ENCODE peak calls at places on chromosomes 7 and 10, in eight cellular contexts. R is SK-N-MC, Q is stomach, L is SK-N-SH, C is transverse colon, H is GM23338, Z is upper lobe of left lung, Y is GM12891. U is an unnamed sample.

GRCh38 chr7:55211721-55212120 is 153.4 kb upstream of the LANCL2 start:
- DNase-seq in R (no peak), H (peak), Z (no peak), Q (no peak), L (no peak), Y (no peak), C (no peak), U (no peak)

GRCh38 chr10:69303632-69304035 is 25.3 kb downstream of the HK1 start:
- DNase-seq in R (no peak), Z (no peak), L (no peak), Q (no peak), H (no peak), Y (no peak), C (no peak), U (no peak)

GRCh38 chr10:71908998-71909397 is 55.2 kb upstream of the CHST3 start:
- DNase-seq in Z (no peak), Q (no peak), C (no peak), R (no peak), Y (no peak), L (no peak), H (no peak), U (no peak)

GRCh38 chr10:86178401-86179142 is 188.0 kb downstream of the GRID1 start:
- DNase-seq in H (peak), Z (peak), C (no peak), Q (no peak), Y (peak), L (peak), R (no peak), U (peak)

GRCh38 chr7:113444281-113444680 is 325.9 kb upstream of the SMIM30 start:
- DNase-seq in Z (no peak), L (no peak), Q (no peak), Y (no peak), H (no peak), C (no peak), R (no peak), U (no peak)

GRCh38 chr10:129586897-129587443 is 119.9 kb downstream of the MGMT start:
- DNase-seq in R (no peak), H (peak), Q (no peak), Z (no peak), C (no peak), L (no peak), Y (no peak), U (no peak)

GRCh38 chr7:70835658-70836057 is 296.3 kb upstream of the GALNT17 start:
- DNase-seq in Q (no peak), L (no peak), C (no peak), Z (no peak), Y (no peak), R (no peak), H (no peak), U (no peak)

GRCh38 chr10:72162978-72163377 is 52.8 kb upstream of the ANAPC16 start:
- DNase-seq in H (no peak), Q (no peak), C (no peak), R (no peak), L (no peak), Z (no peak), Y (no peak), U (no peak)

GRCh38 chr7:89238156-89238555 is 442.6 kb upstream of the TEX47 start:
- DNase-seq in Y (no peak), L (no peak), C (no peak), R (no peak), H (no peak), Q (no peak), Z (no peak), U (no peak)

GRCh38 chr7:12670759-12671545 is 16.5 kb upstream of the ARL4A start:
- DNase-seq in L (no peak), Z (no peak), Q (no peak), C (no peak), H (no peak), R (no peak), Y (no peak), U (no peak)

GRCh38 chr7:18575989-18576572 is 80.5 kb downstream of the HDAC9 start:
- DNase-seq in R (no peak), Q (no peak), H (no peak), L (no peak), Z (no peak), C (no peak), Y (no peak), U (no peak)

GRCh38 chr7:38398725-38399321 is 125.4 kb upstream of the TARP start:
- DNase-seq in Q (peak), C (peak), L (peak), Y (peak), H (peak), R (no peak), Z (no peak), U (peak)

GRCh38 chr10:64067009-64067606 is 545.9 kb downstream of the REEP3 start:
- DNase-seq in H (no peak), Z (no peak), C (no peak), Y (no peak), Q (no peak), L (no peak), R (no peak), U (no peak)

GRCh38 chr7:27149817-27150567 is 2.4 kb downstream of the HOXA3 start:
- DNase-seq in L (no peak), Q (no peak), R (no peak), Z (no peak), Y (no peak), C (peak), H (no peak), U (peak)

GRCh38 chr7:66522518-66522917 is 106.2 kb upstream of the KCTD7 start:
- DNase-seq in Z (peak), Q (no peak), H (peak), C (no peak), L (peak), Y (no peak), R (no peak), U (peak)

GRCh38 chr10:24617771-24618396 is 105.8 kb downstream of the ARHGAP21 start:
- DNase-seq in H (peak), R (peak), Z (no peak), Q (peak), Y (no peak), C (peak), L (peak), U (no peak)

GRCh38 chr10:57367412-57367811 is 900.3 kb downstream of the IPMK start:
- DNase-seq in Y (no peak), L (no peak), H (no peak), C (no peak), Q (no peak), Z (no peak), R (no peak), U (no peak)

GRCh38 chr7:134406431-134406830 is 52.5 kb downstream of the AKR1B1 start:
- DNase-seq in C (no peak), H (peak), Z (no peak), L (no peak), Y (no peak), R (no peak), Q (no peak), U (no peak)

GRCh38 chr7:158876984-158877383 is 20.6 kb downstream of the DYNC2I1 start:
- DNase-seq in Y (no peak), H (no peak), Q (no peak), Z (peak), R (no peak), L (no peak), C (no peak), U (no peak)

GRCh38 chr7:124084024-124084423 is 51.2 kb upstream of the TMEM229A start:
- DNase-seq in L (peak), Y (no peak), Q (no peak), R (peak), H (no peak), Z (no peak), C (no peak), U (no peak)
- TF ChIP-seq POLR2AphosphoS5 in L (peak), Y (no peak), Q (no peak), R (peak), H (no peak), Z (no peak), C (no peak), U (no peak)

GRCh38 chr10:1159131-1160061 is 103.2 kb downstream of the WDR37 start:
- DNase-seq in H (no peak), Z (peak), C (no peak), L (peak), R (no peak), Y (no peak), Q (peak), U (peak)
- TF ChIP-seq POLR2AphosphoS5 in H (no peak), Z (no peak), C (no peak), L (no peak), R (no peak), Y (no peak), Q (no peak), U (no peak)

DNA sequence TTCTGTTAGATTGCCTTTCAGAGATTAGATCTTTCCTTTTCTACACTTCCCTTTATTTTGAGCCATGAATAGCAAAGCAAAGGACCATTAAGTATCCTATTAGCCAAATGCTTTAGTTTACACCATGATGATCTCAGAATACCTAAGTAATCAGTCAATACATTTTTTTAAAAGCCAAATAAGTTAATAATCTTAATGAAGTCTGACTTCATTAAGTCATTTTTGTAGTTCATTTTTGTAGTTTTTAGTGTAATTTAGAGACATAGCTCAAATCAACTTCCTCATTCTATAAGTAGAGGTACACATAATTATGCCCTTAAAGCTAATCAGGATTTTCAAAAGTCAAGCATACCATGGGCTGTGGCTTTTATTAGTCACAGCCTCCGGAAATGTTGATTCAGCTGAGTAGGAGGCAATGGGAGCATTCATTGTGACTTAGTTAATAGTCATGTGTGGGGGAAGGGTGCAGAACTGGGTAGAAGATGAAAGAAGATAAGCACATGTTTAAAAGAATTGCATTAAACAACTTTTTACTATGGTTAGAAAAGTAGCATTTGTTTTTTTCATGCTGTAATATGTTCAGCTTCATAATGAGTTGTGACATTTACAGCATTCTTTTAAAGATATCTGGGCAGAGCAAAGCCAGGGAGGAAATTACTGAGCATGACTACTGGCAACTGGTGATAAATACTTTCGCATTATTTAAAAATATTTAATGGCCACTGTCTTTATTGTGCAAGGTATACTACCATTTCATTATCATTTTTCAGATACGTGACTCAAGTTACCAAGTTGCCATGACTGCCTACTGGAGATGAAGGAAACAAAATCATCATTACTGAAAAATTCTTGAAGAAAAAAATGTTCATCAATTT is 57.3 kb upstream of the CCDC71L start:
- DNase-seq in Y (no peak), R (peak), C (no peak), Q (peak), L (peak), Z (no peak), H (peak), U (no peak)
- TF ChIP-seq POLR2AphosphoS5 in Y (no peak), R (peak), C (no peak), Q (peak), L (peak), Z (no peak), H (no peak), U (no peak)

GRCh38 chr7:107754642-107755041 is 10.7 kb downstream of the CBLL1 start:
- DNase-seq in C (no peak), Y (no peak), R (no peak), H (no peak), Q (no peak), L (no peak), Z (no peak), U (no peak)

DNA sequence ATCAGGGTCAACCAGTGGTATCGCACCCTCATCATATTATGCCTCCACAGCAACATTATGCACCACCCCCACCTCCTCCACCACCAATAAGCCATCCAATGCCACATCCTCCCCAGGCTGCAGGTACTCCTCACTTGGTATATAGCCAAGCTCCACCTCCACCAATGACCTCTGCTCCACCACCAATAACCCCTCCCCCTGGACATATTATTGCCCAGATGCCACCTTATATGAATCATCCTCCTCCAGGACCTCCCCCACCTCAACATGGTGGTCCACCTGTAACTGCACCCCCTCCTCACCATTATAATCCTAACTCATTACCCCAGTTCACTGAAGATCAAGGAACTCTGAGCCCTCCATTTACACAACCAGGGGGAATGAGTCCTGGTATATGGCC is 14.7 kb downstream of the CBLL1 start:
- DNase-seq in C (no peak), Y (no peak), Z (no peak), Q (no peak), H (no peak), L (no peak), R (no peak), U (no peak)
- TF ChIP-seq POLR2AphosphoS5 in C (no peak), Y (no peak), Z (no peak), Q (no peak), H (no peak), L (no peak), R (no peak), U (no peak)

DNA sequence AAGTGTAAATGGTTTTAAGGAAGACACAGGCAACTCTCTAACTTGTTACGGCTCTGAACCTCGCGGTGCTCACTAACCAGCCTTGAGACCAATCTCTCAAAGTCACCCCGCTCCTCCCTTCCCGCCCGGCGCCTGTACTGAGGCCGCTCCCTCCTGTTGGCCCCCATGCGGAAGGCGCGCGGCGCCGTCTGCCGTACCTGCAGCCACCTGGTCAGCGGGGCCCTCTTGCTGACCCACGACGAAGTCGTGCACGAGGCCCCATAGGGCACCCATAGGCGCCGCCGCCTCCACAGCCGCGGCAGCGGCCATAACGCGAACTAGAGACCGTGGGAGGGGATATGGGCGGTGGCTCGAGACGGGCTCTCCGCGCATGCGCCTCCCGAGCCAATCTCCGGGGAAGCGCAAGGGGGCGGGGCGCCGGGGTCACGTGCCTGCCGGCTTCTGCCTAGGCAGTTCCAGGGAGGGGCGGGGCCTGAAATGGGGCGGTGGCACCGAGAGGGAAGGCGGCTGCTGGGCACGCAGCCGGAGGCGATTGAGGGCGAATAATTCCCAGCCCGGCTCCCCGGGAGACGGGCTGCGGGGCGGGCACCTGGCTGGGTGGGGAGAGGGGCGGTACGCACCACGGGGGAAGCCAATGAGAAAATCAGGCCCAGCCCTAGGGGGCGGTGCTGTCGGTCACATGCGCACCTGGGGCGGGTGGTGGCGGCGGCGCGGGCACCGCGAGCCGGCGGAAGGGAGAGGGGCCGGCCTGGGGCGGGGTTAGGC is at the start of gene MMS19:
- DNase-seq in C (peak), L (peak), Q (peak), R (peak), Y (peak), H (peak), Z (peak), U (peak)
- TF ChIP-seq POLR2AphosphoS5 in C (peak), L (peak), Q (peak), R (peak), Y (no peak), H (peak), Z (peak), U (peak)

DNA sequence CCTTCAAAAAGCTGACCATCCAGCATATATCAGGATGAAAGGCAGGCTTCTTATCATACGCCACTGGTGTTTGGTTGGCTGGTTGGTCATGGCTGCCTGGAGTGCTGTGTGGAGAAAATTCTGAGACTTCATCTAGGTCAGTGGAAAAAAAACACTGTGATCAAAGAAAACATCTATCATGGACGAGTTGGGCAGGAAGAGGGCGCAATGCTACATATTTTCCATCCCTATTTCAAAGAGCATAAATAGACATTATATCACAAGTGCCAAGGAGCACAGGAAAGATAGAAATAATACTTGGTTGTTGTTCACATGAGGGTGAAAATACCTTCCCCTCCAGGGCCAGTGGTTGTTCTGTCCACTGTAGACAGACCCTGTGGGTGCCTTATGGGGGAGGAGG is 128.4 kb upstream of the PLPP4 start:
- DNase-seq in Y (no peak), H (no peak), Z (no peak), R (no peak), Q (no peak), L (no peak), C (no peak), U (no peak)
- TF ChIP-seq POLR2AphosphoS5 in Y (no peak), H (no peak), Z (no peak), R (no peak), Q (no peak), L (no peak), C (no peak), U (no peak)

GRCh38 chr7:80918909-80919721 is at the start of gene SEMA3C:
- DNase-seq in H (peak), Z (peak), C (peak), Q (peak), R (no peak), Y (peak), L (peak), U (peak)

GRCh38 chr7:80916770-80917681 is 1.8 kb downstream of the SEMA3C start:
- DNase-seq in Q (no peak), Z (no peak), C (no peak), H (peak), L (peak), R (no peak), Y (no peak), U (no peak)

GRCh38 chr7:80921130-80921529 is 2.3 kb upstream of the SEMA3C start:
- DNase-seq in H (no peak), Q (no peak), Z (no peak), R (no peak), Y (no peak), C (no peak), L (no peak), U (no peak)

GRCh38 chr7:80922254-80923049 is 3.6 kb upstream of the SEMA3C start:
- DNase-seq in Z (no peak), Y (no peak), Q (peak), R (no peak), L (no peak), H (no peak), C (peak), U (no peak)

DNA sequence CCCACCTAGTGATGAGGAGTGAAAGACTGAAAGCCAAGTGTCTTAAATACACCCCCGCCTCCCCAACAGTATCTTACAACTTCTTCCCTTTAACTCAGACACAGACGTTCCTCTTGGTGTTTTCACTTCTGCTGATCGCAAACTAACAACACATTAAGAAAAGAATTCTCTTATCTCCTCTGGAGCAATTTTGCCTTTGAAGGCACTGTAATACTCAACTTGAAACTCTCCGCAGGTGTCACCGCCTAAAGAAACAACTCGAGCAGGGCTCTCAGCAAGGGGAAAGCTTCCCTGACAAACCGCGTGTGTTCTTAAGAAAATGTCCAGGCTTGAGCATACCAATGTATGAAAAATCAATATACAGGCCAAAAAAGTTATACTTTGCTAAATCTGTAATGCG is 445 bp downstream of the SEMA3C start:
- DNase-seq in Y (peak), Z (no peak), L (no peak), Q (no peak), R (no peak), C (no peak), H (peak), U (no peak)
- TF ChIP-seq POLR2AphosphoS5 in Y (no peak), Z (no peak), L (no peak), Q (no peak), R (no peak), C (no peak), H (no peak), U (no peak)

DNA sequence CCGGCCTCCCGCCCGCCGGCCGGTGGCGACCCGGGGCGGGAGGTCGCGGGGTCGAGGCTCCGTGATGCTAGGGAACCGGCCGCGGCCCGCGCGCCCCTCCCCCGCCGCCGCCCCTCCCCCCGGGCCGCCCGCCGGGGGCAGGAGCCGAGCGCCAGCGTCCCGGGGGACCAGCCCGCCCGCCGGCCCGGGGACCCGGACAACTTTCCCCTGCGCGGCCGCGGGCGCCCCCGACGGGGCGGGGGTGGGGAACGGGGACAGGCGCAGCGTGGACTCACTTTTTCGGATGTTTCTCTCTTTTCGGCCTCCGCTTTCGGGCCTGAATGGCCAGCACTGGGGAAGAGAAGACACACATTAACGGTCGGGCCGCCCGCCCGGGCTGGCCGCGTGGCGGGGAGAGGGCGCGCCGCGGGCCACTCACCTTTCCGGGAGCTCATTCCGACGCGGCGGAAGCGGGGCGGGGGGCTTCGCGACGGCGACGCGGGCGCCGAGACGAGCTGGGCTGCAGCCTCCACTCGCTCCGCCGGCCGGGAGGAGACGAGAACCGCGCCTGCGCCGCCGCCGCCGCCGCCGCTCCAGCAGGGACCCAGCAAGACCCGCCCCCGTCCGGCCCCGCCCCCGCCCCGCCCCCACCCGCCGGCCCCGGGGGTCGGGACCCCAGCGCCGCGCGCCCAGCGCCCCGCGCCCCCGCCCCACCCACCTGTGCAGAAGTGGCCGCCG is at the start of gene SRPK2:
- DNase-seq in Q (peak), R (no peak), C (peak), H (peak), Z (peak), Y (peak), L (peak), U (peak)
- TF ChIP-seq POLR2AphosphoS5 in Q (no peak), R (peak), C (peak), H (peak), Z (peak), Y (no peak), L (peak), U (peak)

GRCh38 chr7:131552053-131552452 is 4.4 kb downstream of the PODXL start:
- DNase-seq in R (no peak), C (no peak), L (no peak), Z (peak), H (no peak), Q (no peak), Y (no peak), U (no peak)
- TF ChIP-seq POLR2AphosphoS5 in R (no peak), C (no peak), L (no peak), Z (no peak), H (no peak), Q (no peak), Y (no peak), U (no peak)